ENCODE peak calls at places on chromosomes 13 and 19, in seven cellular contexts. C is activated T-helper 1 cell treated with anti-CD3 and anti-CD28 coated beads, Interleukin-2, amount 50 U/mL, for 16 hours; Y is T-helper 9 cell; N is colonic mucosa; X is T-helper 2 cell; T is thoracic aorta; F is lung. M is an unnamed sample.
A peak's percentile ranks its signal among the peaks of the same experiment; 100 is the strongest.

GRCh38 chr13:44191504-44192171 is 182.0 kb upstream of the SERP2 start:
- DNase-seq in C (no peak), Y (peak; percentile 6), N (peak; percentile 54), X (peak; percentile 51), T (no peak), F (peak; percentile 69), M (peak; percentile 78)

GRCh38 chr19:18364826-18365528 is 21.0 kb upstream of the GDF15 start:
- DNase-seq in C (no peak), Y (no peak), N (peak; percentile 93), X (no peak), T (peak; percentile 40), F (peak; percentile 90), M (peak; percentile 78)

GRCh38 chr13:76879211-76879875 is 6.9 kb downstream of the KCTD12 start:
- DNase-seq in C (peak; percentile 22), Y (peak; percentile 31), N (peak; percentile 46), X (peak; percentile 81), T (peak; percentile 47), F (peak; percentile 69), M (peak; percentile 91)

GRCh38 chr13:101018720-101019119 is 344.1 kb upstream of the TMTC4 start:
- DNase-seq in C (no peak), Y (no peak), N (no peak), X (no peak), T (no peak), F (no peak), M (no peak)

GRCh38 chr19:17680235-17680722 is 7.9 kb downstream of the UNC13A start:
- DNase-seq in C (no peak), Y (peak; percentile 15), N (peak; percentile 24), X (peak; percentile 35), T (peak; percentile 60), F (peak; percentile 42), M (peak; percentile 86)

GRCh38 chr13:23288564-23288963 is 107.8 kb downstream of the SGCG start:
- DNase-seq in C (no peak), Y (no peak), N (no peak), X (no peak), T (no peak), F (no peak), M (no peak)

GRCh38 chr19:37954421-37954874 is 47.4 kb downstream of the SIPA1L3 start:
- DNase-seq in C (no peak), Y (no peak), N (no peak), X (no peak), T (no peak), F (no peak), M (no peak)

GRCh38 chr13:79385694-79386093 is 20.4 kb downstream of the RBM26 start:
- DNase-seq in C (no peak), Y (no peak), N (no peak), X (peak; percentile 65), T (no peak), F (no peak), M (no peak)

GRCh38 chr13:19860884-19861655 is 2.4 kb downstream of the ZMYM5 start:
- DNase-seq in C (no peak), Y (no peak), N (no peak), X (peak; percentile 71), T (no peak), F (no peak), M (no peak)

GRCh38 chr13:110714798-110715394 is 1.4 kb downstream of the ING1 start:
- DNase-seq in C (peak; percentile 27), Y (peak; percentile 41), N (peak; percentile 69), X (no peak), T (no peak), F (peak; percentile 61), M (peak; percentile 66)

GRCh38 chr13:71285700-71286099 is 581.3 kb downstream of the DACH1 start:
- DNase-seq in C (no peak), Y (no peak), N (no peak), X (no peak), T (no peak), F (no peak), M (no peak)

GRCh38 chr19:14563590-14563926 is 8.3 kb downstream of the NDUFB7 start:
- DNase-seq in C (no peak), Y (no peak), N (no peak), X (no peak), T (no peak), F (no peak), M (no peak)

GRCh38 chr13:24110011-24110410 is 50.5 kb upstream of the SPATA13 start:
- DNase-seq in C (no peak), Y (no peak), N (no peak), X (no peak), T (no peak), F (no peak), M (no peak)

GRCh38 chr13:109725297-109725696 is 61.1 kb downstream of the IRS2 start:
- DNase-seq in C (no peak), Y (no peak), N (no peak), X (no peak), T (no peak), F (no peak), M (no peak)

M was measured in right atrium auricular region.